ENCODE peak calls at places on chromosomes 16 and 17, in nine cellular contexts. J, V, A, Z, T, I, X, L and F are unnamed samples. For H3K9me3, the result is how much of the 10 kb centered on the place peaks cover.

GRCh38 chr16:17348826-17349225 is 121.9 kb downstream of the XYLT1 start:
- DNase-seq in A (no peak), V (no peak), L (no peak), T (no peak), I (no peak), X (no peak), Z (no peak), J (no peak), F (no peak)

GRCh38 chr17:30368896-30369720 is 9.6 kb upstream of the CPD start:
- DNase-seq in V (no peak), A (no peak), T (no peak), I (no peak), X (no peak), Z (no peak), L (no peak), J (no peak), F (no peak)

GRCh38 chr16:3149630-3150345 is 15.0 kb downstream of the ZNF213 start:
- DNase-seq in T (peak), X (no peak), I (peak), Z (peak), V (peak), A (peak), L (no peak), J (peak), F (no peak)

GRCh38 chr17:48074322-48075054 is 26.3 kb downstream of the NFE2L1 start:
- DNase-seq in V (no peak), J (peak), A (peak), Z (peak), T (peak), X (peak), I (peak), L (peak), F (no peak)

GRCh38 chr17:47882247-47882646 is 13.8 kb upstream of the SP2 start:
- DNase-seq in X (no peak), T (no peak), V (no peak), L (no peak), I (peak), A (no peak), Z (no peak), J (peak), F (no peak)

GRCh38 chr17:61407211-61407911 is 7.7 kb downstream of the TBX2 start:
- DNase-seq in L (no peak), J (peak), X (peak), A (no peak), T (no peak), I (peak), V (no peak), Z (no peak), F (peak)

GRCh38 chr17:71260366-71260765 is 860.5 kb upstream of the SOX9 start:
- DNase-seq in L (no peak), J (peak), T (no peak), X (no peak), I (peak), A (peak), V (no peak), Z (no peak), F (no peak)

GRCh38 chr17:34883106-34884000 is 77.9 kb downstream of the CCT6B start:
- DNase-seq in A (no peak), X (no peak), L (no peak), T (peak), J (no peak), Z (no peak), I (no peak), V (no peak), F (no peak)

GRCh38 chr16:74837056-74837455 is 62.4 kb upstream of the FA2H start:
- DNase-seq in J (no peak), A (no peak), V (no peak), X (no peak), L (no peak), T (no peak), Z (no peak), I (no peak), F (no peak)

GRCh38 chr17:20612635-20613034 is 33.1 kb downstream of the CDRT15L2 start:
- DNase-seq in Z (no peak), X (no peak), A (no peak), J (no peak), V (peak), L (no peak), T (no peak), I (no peak), F (no peak)

GRCh38 chr17:65742433-65743312 is 181.2 kb upstream of the AXIN2 start:
- DNase-seq in J (peak), A (peak), I (peak), V (no peak), T (no peak), X (no peak), L (peak), Z (no peak), F (no peak)

GRCh38 chr17:6668219-6668618 is 16.7 kb downstream of the C17orf100 start:
- DNase-seq in V (no peak), L (no peak), Z (peak), J (no peak), I (no peak), X (no peak), A (no peak), T (no peak), F (no peak)

GRCh38 chr17:58995247-58995940 is 111.3 kb downstream of the TRIM37 start:
- DNase-seq in Z (no peak), L (no peak), I (peak), X (no peak), J (peak), T (no peak), A (peak), V (no peak), F (no peak)

GRCh38 chr16:51166116-51166515 is 15.0 kb upstream of the SALL1 start:
- DNase-seq in A (no peak), V (no peak), I (no peak), L (no peak), J (no peak), X (no peak), Z (no peak), T (no peak), F (no peak)

GRCh38 chr17:69269174-69269998 is 40.8 kb upstream of the ABCA10 start:
- DNase-seq in I (peak), Z (no peak), A (peak), V (no peak), T (peak), X (no peak), J (peak), L (no peak), F (no peak)

GRCh38 chr16:77385481-77385880 is 49.4 kb downstream of the ADAMTS18 start:
- DNase-seq in A (no peak), Z (no peak), V (no peak), I (no peak), L (no peak), T (peak), J (no peak), X (no peak), F (no peak)

GRCh38 chr16:31276600-31276999 is 16.8 kb downstream of the ITGAM start:
- DNase-seq in A (no peak), T (no peak), I (no peak), V (no peak), Z (no peak), L (no peak), X (no peak), J (no peak), F (no peak)

GRCh38 chr16:86343111-86343642 is 167.2 kb upstream of the FOXF1 start:
- DNase-seq in L (no peak), V (no peak), Z (no peak), X (no peak), A (peak), T (no peak), I (peak), J (peak), F (no peak)

GRCh38 chr17:10761281-10761680 is 31.5 kb upstream of the TMEM220 start:
- DNase-seq in A (no peak), Z (peak), V (no peak), I (no peak), J (no peak), X (no peak), T (no peak), L (no peak), F (no peak)

GRCh38 chr16:56301391-56301850 is 110.1 kb downstream of the GNAO1 start:
- DNase-seq in J (peak), A (peak), T (no peak), X (no peak), Z (no peak), L (no peak), V (no peak), I (peak), F (no peak)

GRCh38 chr16:51666074-51666473 is 515.0 kb upstream of the SALL1 start:
- DNase-seq in X (no peak), T (no peak), J (no peak), A (peak), V (no peak), Z (no peak), L (no peak), I (no peak), F (no peak)

GRCh38 chr16:57394444-57394843 is 10.1 kb upstream of the CCL17 start:
- DNase-seq in X (no peak), L (no peak), T (no peak), V (no peak), I (peak), Z (no peak), A (no peak), J (no peak), F (no peak)

GRCh38 chr17:72598705-72599104 is 477.9 kb downstream of the SOX9 start:
- DNase-seq in X (no peak), I (no peak), L (no peak), A (no peak), V (no peak), T (no peak), J (no peak), Z (no peak), F (no peak)

GRCh38 chr17:20077978-20078674 is 69.0 kb downstream of the SPECC1 start:
- DNase-seq in T (no peak), J (no peak), I (no peak), A (no peak), L (no peak), V (no peak), Z (no peak), X (no peak), F (no peak)

GRCh38 chr16:75235721-75236193 is 15.7 kb downstream of the BCAR1 start:
- DNase-seq in L (no peak), I (no peak), A (no peak), Z (peak), V (no peak), T (no peak), X (no peak), J (no peak), F (no peak)

GRCh38 chr16:57764341-57765159 is 29.0 kb downstream of the KATNB1 start:
- DNase-seq in J (peak), I (peak), T (peak), Z (no peak), L (peak), X (no peak), A (peak), V (peak), F (peak)

GRCh38 chr17:31095239-31096105 is 695 bp downstream of the NF1 start:
- DNase-seq in V (peak), I (peak), Z (peak), L (no peak), J (peak), T (peak), A (peak), X (no peak), F (peak)

GRCh38 chr17:38428643-38429371 is 543 bp downstream of the ARHGAP23 start:
- DNase-seq in J (peak), X (no peak), A (peak), V (peak), I (peak), T (no peak), Z (no peak), L (no peak), F (no peak)

GRCh38 chr17:17325228-17325627 is 22.1 kb downstream of the NT5M start:
- DNase-seq in X (no peak), L (no peak), J (no peak), A (no peak), Z (peak), V (no peak), T (no peak), I (no peak), F (no peak)

GRCh38 chr17:76523084-76524037 is 14.1 kb downstream of the CYGB start:
- DNase-seq in J (peak), A (no peak), T (peak), I (peak), L (peak), Z (no peak), V (peak), X (no peak), F (no peak)

GRCh38 chr17:50564916-50565315 is 4.4 kb downstream of the CACNA1G start:
- DNase-seq in X (peak), I (peak), A (peak), V (no peak), Z (peak), J (peak), L (no peak), T (peak), F (no peak)
- H3K27ac ChIP-seq in X (no peak), I (no peak), A (no peak), V (no peak), Z (peak), J (no peak), L (no peak), T (peak), F (no peak)

DNA sequence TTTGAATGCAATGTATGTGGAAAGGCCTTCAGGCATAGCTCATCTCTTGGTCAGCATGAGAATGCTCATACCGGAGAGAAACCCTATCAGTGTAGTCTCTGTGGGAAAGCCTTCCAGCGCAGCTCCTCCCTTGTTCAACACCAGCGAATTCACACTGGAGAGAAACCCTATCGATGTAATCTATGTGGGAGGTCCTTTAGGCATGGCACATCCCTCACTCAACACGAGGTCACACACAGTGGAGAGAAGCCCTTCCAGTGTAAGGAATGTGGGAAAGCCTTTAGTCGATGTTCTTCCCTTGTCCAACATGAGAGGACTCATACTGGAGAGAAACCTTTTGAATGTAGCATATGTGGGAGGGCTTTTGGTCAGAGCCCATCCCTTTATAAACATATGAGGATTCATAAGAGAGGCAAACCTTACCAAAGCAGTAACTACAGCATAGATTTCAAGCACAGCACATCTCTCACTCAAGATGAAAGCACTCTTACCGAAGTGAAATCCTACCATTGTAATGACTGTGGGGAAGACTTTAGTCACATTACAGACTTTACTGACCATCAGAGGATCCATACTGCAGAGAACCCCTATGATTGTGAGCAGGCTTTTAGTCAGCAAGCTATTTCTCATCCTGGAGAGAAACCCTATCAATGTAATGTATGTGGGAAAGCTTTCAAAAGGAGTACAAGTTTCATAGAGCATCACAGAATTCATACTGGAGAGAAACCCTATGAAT is 24.7 kb downstream of the ZFP90 start:
- DNase-seq in J (no peak), Z (no peak), A (no peak), T (no peak), V (no peak), L (no peak), I (peak), X (no peak), F (no peak)
- H3K9me3 ChIP-seq in J (half or more), Z (half or more), A (half or more), T (half or more), V (under half), L (half or more), I (under half), X (half or more), F (half or more)

GRCh38 chr17:80219013-80219776 is 938 bp downstream of the SGSH start:
- DNase-seq in V (peak), A (peak), J (peak), X (peak), I (peak), T (peak), Z (peak), L (peak), F (no peak)
- H3K4me3 ChIP-seq in V (peak), A (peak), J (peak), X (peak), I (peak), T (peak), Z (peak), L (peak), F (peak)

GRCh38 chr17:78116411-78116810 is 12.1 kb downstream of the TMC6 start:
- DNase-seq in I (no peak), Z (no peak), A (no peak), T (no peak), V (no peak), X (no peak), J (no peak), L (no peak), F (no peak)
- H3K27ac ChIP-seq in I (no peak), Z (no peak), A (no peak), T (no peak), V (no peak), X (no peak), J (no peak), L (no peak), F (no peak)

GRCh38 chr16:59342669-59343068 is 608.6 kb upstream of the GOT2 start:
- DNase-seq in V (no peak), J (no peak), T (peak), X (no peak), A (no peak), Z (no peak), I (no peak), L (no peak), F (no peak)
- H3K9me3 ChIP-seq in V (under half), J (under half), T (under half), X (under half), A (under half), Z (under half), I (under half), L (under half), F (under half)

GRCh38 chr17:78276098-78276497 is 44.7 kb downstream of the TMEM235 start:
- DNase-seq in A (no peak), L (no peak), X (no peak), V (no peak), I (no peak), J (no peak), Z (no peak), T (no peak), F (no peak)
- H3K4me3 ChIP-seq in A (no peak), L (no peak), X (no peak), V (no peak), I (no peak), J (no peak), Z (no peak), T (no peak), F (no peak)

GRCh38 chr17:75075597-75076253 is 12.0 kb upstream of the SLC16A5 start:
- DNase-seq in X (no peak), L (no peak), I (no peak), J (no peak), V (peak), T (no peak), A (no peak), Z (no peak), F (no peak)
- H3K27ac ChIP-seq in X (no peak), L (peak), I (no peak), J (no peak), V (no peak), T (no peak), A (no peak), Z (no peak), F (no peak)

DNA sequence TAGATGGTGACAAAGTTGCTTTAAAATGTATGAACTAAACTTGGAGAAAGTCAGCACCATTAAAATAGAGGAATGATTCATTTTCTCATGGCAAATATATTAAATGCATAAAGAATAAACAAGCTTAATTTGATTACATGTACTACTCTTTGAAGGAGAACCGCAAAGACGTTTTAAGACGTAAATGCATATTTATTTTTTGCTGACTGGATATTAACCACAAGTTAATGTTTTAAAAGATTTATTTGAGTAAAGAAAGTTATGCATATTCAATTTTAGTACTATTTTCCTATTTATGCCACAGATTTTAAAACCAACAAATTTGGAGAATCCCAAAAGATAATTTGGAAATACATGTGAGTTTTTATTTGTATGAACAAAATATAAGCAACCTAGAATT is 1121.9 kb downstream of the CDH8 start:
- DNase-seq in Z (no peak), T (no peak), V (no peak), A (no peak), X (no peak), J (no peak), L (no peak), I (no peak), F (no peak)
- H3K9me3 ChIP-seq in Z (under half), T (under half), V (under half), A (under half), X (under half), J (under half), L (under half), I (under half), F (under half)

DNA sequence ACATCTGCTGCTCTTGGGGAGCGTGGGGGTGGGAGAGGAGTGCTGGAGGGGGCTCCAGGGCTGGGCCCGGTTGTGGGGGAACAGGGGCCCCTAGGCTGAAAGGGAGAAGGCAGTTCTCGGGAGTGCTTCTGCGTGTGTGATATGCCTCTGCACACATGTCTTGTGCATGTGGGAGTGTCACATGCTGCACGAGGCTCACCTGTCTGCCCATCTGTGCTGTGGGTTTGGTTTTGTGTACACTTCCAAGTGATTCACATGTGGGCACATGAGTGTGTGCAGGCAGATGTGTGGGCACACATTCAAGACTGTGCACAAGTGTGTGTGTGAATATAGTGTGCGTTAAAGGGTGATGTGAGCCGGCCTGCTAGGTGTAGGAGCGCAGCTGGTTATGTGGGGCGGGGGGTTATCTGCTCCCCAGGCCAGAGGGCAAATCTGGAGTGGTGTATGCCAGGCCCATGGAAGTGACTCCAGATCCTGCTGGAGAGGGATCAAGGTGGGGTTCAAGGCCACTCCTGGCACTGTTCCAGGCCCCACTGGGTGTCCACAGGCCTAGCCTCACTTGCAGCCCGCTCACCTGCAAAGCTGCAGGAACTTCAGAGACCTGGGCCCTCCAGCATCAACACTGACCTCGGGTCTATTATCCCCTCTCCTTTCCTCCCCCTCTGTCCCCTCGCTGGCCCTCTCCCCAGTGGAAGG is 3.8 kb upstream of the BAHCC1 start:
- DNase-seq in V (peak), Z (no peak), I (no peak), X (no peak), A (no peak), T (no peak), L (no peak), J (no peak), F (no peak)
- H3K4me3 ChIP-seq in V (peak), Z (peak), I (no peak), X (no peak), A (no peak), T (peak), L (no peak), J (peak), F (no peak)

DNA sequence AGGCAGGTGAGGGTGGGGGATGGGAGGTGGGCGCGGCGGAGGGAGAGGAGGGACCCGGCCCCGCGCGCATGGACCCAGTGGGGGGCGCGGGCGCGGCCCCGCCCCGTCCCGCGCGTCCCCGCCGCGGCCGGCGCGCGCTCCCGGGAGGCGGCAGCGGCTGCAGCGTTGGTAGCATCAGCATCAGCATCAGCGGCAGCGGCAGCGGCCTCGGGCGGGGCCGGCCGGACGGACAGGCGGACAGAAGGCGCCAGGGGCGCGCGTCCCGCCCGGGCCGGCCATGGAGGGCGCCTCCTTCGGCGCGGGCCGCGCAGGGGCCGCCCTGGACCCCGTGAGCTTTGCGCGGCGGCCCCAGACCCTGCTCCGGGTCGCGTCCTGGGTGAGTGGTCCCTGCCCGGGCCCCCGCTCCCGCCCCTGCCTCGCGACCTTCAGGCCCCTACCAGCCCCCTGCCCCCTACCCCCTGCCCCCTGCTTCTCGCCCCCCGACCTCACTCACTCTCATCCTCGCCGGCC is at the start of gene SYNGR3:
- DNase-seq in J (no peak), Z (no peak), A (no peak), L (no peak), T (no peak), X (no peak), V (peak), I (no peak), F (no peak)
- H3K27ac ChIP-seq in J (no peak), Z (no peak), A (no peak), L (peak), T (no peak), X (no peak), V (no peak), I (no peak), F (no peak)